ENCODE peak calls at places on chromosomes 16 and 17, in eight cellular contexts. I, Q, L, S, R, P, J and X are unnamed samples.
A peak's percentile ranks its signal among the peaks of the same experiment; 100 is the strongest.

GRCh38 chr16:80254970-80255369 is 285.8 kb upstream of the DYNLRB2 start:
- DNase-seq in I (no peak), Q (no peak), L (no peak), S (no peak), R (no peak), P (no peak), J (no peak), X (no peak)

GRCh38 chr17:77366206-77366557 is 225.4 kb downstream of the SEC14L1 start:
- DNase-seq in I (no peak), Q (no peak), L (no peak), S (no peak), R (no peak), P (no peak), J (peak; percentile 92), X (no peak)

GRCh38 chr17:81486174-81486810 is 26.3 kb downstream of the ACTG1 start:
- DNase-seq in I (no peak), Q (no peak), L (no peak), S (no peak), R (no peak), P (no peak), J (no peak), X (no peak)

GRCh38 chr17:38908676-38909181 is 16.7 kb upstream of the LASP1NB start:
- DNase-seq in I (no peak), Q (no peak), L (no peak), S (no peak), R (no peak), P (no peak), J (no peak), X (no peak)

GRCh38 chr17:35871415-35871814 is 2.7 kb upstream of the HEATR9 start:
- DNase-seq in I (no peak), Q (no peak), L (no peak), S (no peak), R (no peak), P (no peak), J (no peak), X (no peak)

GRCh38 chr17:66353937-66354401 is 51.6 kb downstream of the PRKCA start:
- DNase-seq in I (no peak), Q (no peak), L (no peak), S (no peak), R (no peak), P (no peak), J (no peak), X (no peak)

GRCh38 chr16:7579454-7579853 is 246.8 kb downstream of the RBFOX1 start:
- DNase-seq in I (no peak), Q (no peak), L (no peak), S (no peak), R (no peak), P (no peak), J (no peak), X (no peak)

GRCh38 chr16:49663081-49664057 is 192.5 kb downstream of the ZNF423 start:
- DNase-seq in I (no peak), Q (peak; percentile 68), L (no peak), S (no peak), R (no peak), P (no peak), J (no peak), X (no peak)

GRCh38 chr16:89324056-89325010 is 106.8 kb downstream of the ZNF778 start:
- DNase-seq in I (no peak), Q (no peak), L (no peak), S (no peak), R (no peak), P (no peak), J (no peak), X (no peak)

GRCh38 chr16:2365895-2366294 is 25.4 kb upstream of the ABCA3 start:
- DNase-seq in I (no peak), Q (no peak), L (no peak), S (no peak), R (no peak), P (no peak), J (no peak), X (no peak)